ENCODE peak calls at places on chromosomes 3 and 15, in ten cellular contexts. E is T-helper 2 cell; H is T1000; O is stimulated activated CD8-positive, alpha-beta memory T cell treated with anti-CD3 and anti-CD28 coated beads, Interleukin-4, amount 100 ng/mL, for 4 hours; Q is kidney; U is fibroblast of the aortic adventitia; K is globus pallidus; N is NCI-H2171 treated with DMSO at 0.1 percent for 48 hours; Z is fibroblast of gingiva; I is ovary. S is an unnamed sample.

GRCh38 chr15:101795455-101795854 is 7.9 kb upstream of the OR4F6 start:
- DNase-seq in E (no peak), H (no peak), O (no peak), Q (no peak), U (peak; percentile 67), K (no peak), N (no peak), Z (peak; percentile 73), I (no peak), S (no peak)

GRCh38 chr3:118818386-118818785 is 216.3 kb downstream of the IGSF11 start:
- DNase-seq in E (no peak), H (no peak), O (no peak), Q (no peak), U (peak; percentile 66), K (no peak), N (no peak), Z (peak; percentile 44), I (no peak), S (no peak)

GRCh38 chr15:61780278-61780677 is 280.0 kb downstream of the VPS13C start:
- DNase-seq in E (no peak), H (no peak), O (no peak), Q (no peak), U (no peak), K (no peak), N (no peak), Z (no peak), I (no peak), S (no peak)

GRCh38 chr3:108564564-108564963 is 24.7 kb downstream of the CIP2A start:
- DNase-seq in E (no peak), H (no peak), O (no peak), Q (no peak), U (peak; percentile 31), K (no peak), N (no peak), Z (no peak), I (no peak), S (no peak)

GRCh38 chr3:37149246-37149645 is 25.1 kb downstream of the LRRFIP2 start:
- DNase-seq in E (no peak), H (no peak), O (no peak), Q (no peak), U (no peak), K (no peak), N (no peak), Z (no peak), I (no peak), S (no peak)

GRCh38 chr15:65232520-65232919 is 21.2 kb upstream of the CILP start:
- DNase-seq in E (no peak), H (no peak), O (no peak), Q (no peak), U (no peak), K (no peak), N (no peak), Z (no peak), I (no peak), S (no peak)

GRCh38 chr15:98160236-98160635 is 199.7 kb downstream of the ARRDC4 start:
- DNase-seq in E (no peak), H (no peak), O (no peak), Q (no peak), U (no peak), K (no peak), N (no peak), Z (no peak), I (no peak), S (no peak)

GRCh38 chr15:99181544-99181943 is 67.8 kb downstream of the TTC23 start:
- DNase-seq in E (no peak), H (no peak), O (no peak), Q (peak; percentile 88), U (peak; percentile 50), K (peak; percentile 13), N (no peak), Z (peak; percentile 89), I (peak; percentile 44), S (peak; percentile 79)

GRCh38 chr3:131349946-131350347 is 31.6 kb upstream of the NUDT16 start:
- DNase-seq in E (no peak), H (peak; percentile 42), O (no peak), Q (no peak), U (peak; percentile 90), K (no peak), N (no peak), Z (peak; percentile 69), I (peak; percentile 62), S (no peak)

GRCh38 chr3:14455571-14456317 is 53.3 kb downstream of the SLC6A6 start:
- DNase-seq in E (no peak), H (no peak), O (no peak), Q (peak; percentile 85), U (peak; percentile 23), K (no peak), N (no peak), Z (no peak), I (peak; percentile 74), S (no peak)

GRCh38 chr15:34470091-34470490 is 32.5 kb upstream of the GOLGA8A start:
- DNase-seq in E (no peak), H (no peak), O (no peak), Q (no peak), U (no peak), K (no peak), N (no peak), Z (no peak), I (no peak), S (no peak)

GRCh38 chr3:127536818-127537810 is 53.4 kb downstream of the TPRA1 start:
- DNase-seq in E (no peak), H (no peak), O (no peak), Q (no peak), U (no peak), K (no peak), N (peak; percentile 7), Z (no peak), I (no peak), S (peak; percentile 50)

GRCh38 chr3:117278424-117279190 is 569.0 kb downstream of the TUSC7 start:
- DNase-seq in E (no peak), H (no peak), O (no peak), Q (no peak), U (peak; percentile 1), K (no peak), N (no peak), Z (no peak), I (no peak), S (no peak)

GRCh38 chr15:60392986-60393811 is 4.6 kb downstream of the ANXA2 start:
- DNase-seq in E (no peak), H (peak; percentile 80), O (no peak), Q (peak; percentile 87), U (peak; percentile 98), K (no peak), N (peak; percentile 17), Z (peak; percentile 98), I (peak; percentile 66), S (peak; percentile 92)

GRCh38 chr15:67091073-67091965 is 25.9 kb downstream of the SMAD3 start:
- DNase-seq in E (peak; percentile 83), H (peak; percentile 82), O (peak; percentile 64), Q (peak; percentile 83), U (peak; percentile 96), K (no peak), N (no peak), Z (no peak), I (peak; percentile 73), S (peak; percentile 79)

GRCh38 chr3:194089357-194090177 is 46.4 kb upstream of the HES1 start:
- DNase-seq in E (no peak), H (peak; percentile 41), O (no peak), Q (peak; percentile 96), U (peak; percentile 94), K (no peak), N (peak; percentile 80), Z (peak; percentile 85), I (peak; percentile 83), S (peak; percentile 96)

GRCh38 chr3:46825450-46825849 is 37.8 kb downstream of the MYL3 start:
- DNase-seq in E (no peak), H (no peak), O (no peak), Q (no peak), U (no peak), K (no peak), N (no peak), Z (no peak), I (no peak), S (no peak)

GRCh38 chr15:91018178-91018577 is 4.2 kb downstream of the VPS33B start:
- DNase-seq in E (no peak), H (no peak), O (no peak), Q (no peak), U (no peak), K (no peak), N (no peak), Z (no peak), I (no peak), S (no peak)

GRCh38 chr15:77025066-77025435 is 30.1 kb downstream of the PSTPIP1 start:
- DNase-seq in E (no peak), H (no peak), O (no peak), Q (no peak), U (no peak), K (no peak), N (peak; percentile 76), Z (no peak), I (no peak), S (peak; percentile 46)

GRCh38 chr3:46449755-46450552 is 14.8 kb downstream of the LTF start:
- DNase-seq in E (no peak), H (no peak), O (no peak), Q (no peak), U (peak; percentile 26), K (no peak), N (no peak), Z (no peak), I (no peak), S (no peak)

GRCh38 chr15:76470691-76471090 is 134.1 kb downstream of the ISL2 start:
- DNase-seq in E (no peak), H (no peak), O (no peak), Q (no peak), U (peak; percentile 59), K (no peak), N (no peak), Z (peak; percentile 2), I (no peak), S (no peak)

GRCh38 chr15:66780172-66780972 is 78.3 kb downstream of the SMAD6 start:
- DNase-seq in E (no peak), H (peak; percentile 47), O (no peak), Q (peak; percentile 88), U (peak; percentile 75), K (no peak), N (no peak), Z (peak; percentile 52), I (peak; percentile 33), S (peak; percentile 65)

GRCh38 chr3:171058058-171058457 is 31.5 kb upstream of the SLC2A2 start:
- DNase-seq in E (no peak), H (no peak), O (no peak), Q (no peak), U (peak; percentile 81), K (no peak), N (no peak), Z (peak; percentile 4), I (no peak), S (no peak)

GRCh38 chr3:194301730-194302129 is 49.4 kb downstream of the CPN2 start:
- DNase-seq in E (no peak), H (no peak), O (no peak), Q (no peak), U (no peak), K (no peak), N (no peak), Z (no peak), I (no peak), S (peak; percentile 38)

GRCh38 chr15:98914626-98915025 is 93.0 kb downstream of the PGPEP1L start:
- DNase-seq in E (no peak), H (peak; percentile 14), O (no peak), Q (no peak), U (peak; percentile 97), K (no peak), N (no peak), Z (peak; percentile 97), I (no peak), S (peak; percentile 81)

GRCh38 chr15:58070801-58071418 is 5.4 kb upstream of the ALDH1A2 start:
- DNase-seq in E (no peak), H (peak; percentile 41), O (no peak), Q (peak; percentile 73), U (peak; percentile 65), K (peak; percentile 60), N (peak; percentile 48), Z (peak; percentile 39), I (peak; percentile 53), S (peak; percentile 67)

GRCh38 chr3:157156844-157157635 is 2.9 kb downstream of the CCNL1 start:
- DNase-seq in E (no peak), H (no peak), O (no peak), Q (no peak), U (peak; percentile 51), K (no peak), N (no peak), Z (peak; percentile 27), I (no peak), S (no peak)

GRCh38 chr3:126543457-126544090 is 15.2 kb downstream of the C3orf22 start:
- DNase-seq in E (no peak), H (no peak), O (no peak), Q (peak; percentile 40), U (no peak), K (no peak), N (no peak), Z (no peak), I (no peak), S (peak; percentile 58)